ENCODE peak calls at places on chromosomes 13 and 19, in eight cellular contexts. One of them, this sample, is unnamed.

GRCh38 chr13:29577135-29578051 is 18.1 kb downstream of the SLC7A1 start:
- DNase-seq in GM10248: no peak
- DNase-seq in uterus: no peak
- DNase-seq in K562: no peak
- DNase-seq in GM06990: no peak
- DNase-seq in nephron progenitor cell: no peak
- DNase-seq in A673: no peak
- DNase-seq in testis: no peak
- DNase-seq in this sample: no peak

GRCh38 chr19:34838753-34839431 is 65.9 kb upstream of the ZNF599 start:
- DNase-seq in A673: peak; percentile 11
- DNase-seq in GM10248: no peak
- DNase-seq in K562: no peak
- DNase-seq in nephron progenitor cell: peak; percentile 43
- DNase-seq in testis: peak; percentile 33
- DNase-seq in uterus: no peak
- DNase-seq in GM06990: no peak
- DNase-seq in this sample: no peak

GRCh38 chr19:2305424-2305823 is 2.5 kb downstream of the LINGO3 start:
- DNase-seq in A673: no peak
- DNase-seq in GM10248: no peak
- DNase-seq in K562: no peak
- DNase-seq in GM06990: no peak
- DNase-seq in testis: no peak
- DNase-seq in nephron progenitor cell: no peak
- DNase-seq in uterus: no peak
- DNase-seq in this sample: no peak

GRCh38 chr19:44232867-44233266 is 20.5 kb downstream of the ZNF227 start:
- DNase-seq in GM06990: no peak
- DNase-seq in uterus: no peak
- DNase-seq in A673: no peak
- DNase-seq in GM10248: no peak
- DNase-seq in nephron progenitor cell: no peak
- DNase-seq in testis: no peak
- DNase-seq in K562: no peak
- DNase-seq in this sample: no peak

GRCh38 chr19:47518139-47518538 is 3.3 kb upstream of the NAPA start:
- DNase-seq in A673: no peak
- DNase-seq in K562: no peak
- DNase-seq in testis: no peak
- DNase-seq in GM06990: peak; percentile 77
- DNase-seq in GM10248: peak; percentile 75
- DNase-seq in nephron progenitor cell: no peak
- DNase-seq in uterus: no peak
- DNase-seq in this sample: peak; percentile 78

GRCh38 chr13:99087130-99087953 is 109.5 kb upstream of the DOCK9 start:
- DNase-seq in testis: peak; percentile 95
- DNase-seq in uterus: peak; percentile 86
- DNase-seq in GM06990: peak; percentile 91
- DNase-seq in nephron progenitor cell: peak; percentile 91
- DNase-seq in K562: peak; percentile 91
- DNase-seq in GM10248: peak; percentile 97
- DNase-seq in A673: peak; percentile 89
- DNase-seq in this sample: peak; percentile 98

GRCh38 chr13:110911880-110912279 is 3.0 kb downstream of the ANKRD10 start:
- DNase-seq in K562: no peak
- DNase-seq in A673: no peak
- DNase-seq in GM10248: no peak
- DNase-seq in nephron progenitor cell: no peak
- DNase-seq in GM06990: no peak
- DNase-seq in testis: no peak
- DNase-seq in uterus: no peak
- DNase-seq in this sample: no peak

GRCh38 chr19:42628411-42629135 is 33.8 kb upstream of the CEACAM8 start:
- DNase-seq in GM06990: no peak
- DNase-seq in uterus: no peak
- DNase-seq in A673: no peak
- DNase-seq in nephron progenitor cell: no peak
- DNase-seq in K562: no peak
- DNase-seq in testis: no peak
- DNase-seq in GM10248: no peak
- DNase-seq in this sample: no peak

GRCh38 chr13:52067237-52067636 is 42.7 kb downstream of the UTP14C start:
- DNase-seq in uterus: no peak
- DNase-seq in A673: no peak
- DNase-seq in GM10248: no peak
- DNase-seq in GM06990: no peak
- DNase-seq in K562: peak; percentile 7
- DNase-seq in nephron progenitor cell: no peak
- DNase-seq in testis: peak; percentile 28
- DNase-seq in this sample: no peak

GRCh38 chr19:11453468-11454341 is 18.3 kb downstream of the PRKCSH start:
- DNase-seq in uterus: no peak
- DNase-seq in GM10248: peak; percentile 60
- DNase-seq in GM06990: no peak
- DNase-seq in K562: peak; percentile 70
- DNase-seq in testis: no peak
- DNase-seq in nephron progenitor cell: no peak
- DNase-seq in A673: peak; percentile 50
- DNase-seq in this sample: peak; percentile 74

GRCh38 chr19:11451942-11452813 is 16.7 kb downstream of the PRKCSH start:
- DNase-seq in GM06990: no peak
- DNase-seq in K562: peak; percentile 42
- DNase-seq in GM10248: peak; percentile 78
- DNase-seq in uterus: no peak
- DNase-seq in testis: no peak
- DNase-seq in A673: peak; percentile 40
- DNase-seq in nephron progenitor cell: no peak
- DNase-seq in this sample: peak; percentile 79

GRCh38 chr19:11451327-11451941 is 16.0 kb downstream of the PRKCSH start:
- DNase-seq in K562: peak; percentile 16
- DNase-seq in GM10248: no peak
- DNase-seq in GM06990: no peak
- DNase-seq in A673: no peak
- DNase-seq in nephron progenitor cell: no peak
- DNase-seq in testis: no peak
- DNase-seq in uterus: no peak
- DNase-seq in this sample: no peak

GRCh38 chr19:11450570-11451326 is 15.3 kb downstream of the PRKCSH start:
- DNase-seq in GM10248: peak; percentile 22
- DNase-seq in uterus: no peak
- DNase-seq in K562: peak; percentile 9
- DNase-seq in nephron progenitor cell: no peak
- DNase-seq in testis: no peak
- DNase-seq in GM06990: no peak
- DNase-seq in A673: no peak
- DNase-seq in this sample: peak; percentile 37

GRCh38 chr19:11452814-11453335 is 17.4 kb downstream of the PRKCSH start:
- DNase-seq in GM10248: no peak
- DNase-seq in testis: no peak
- DNase-seq in uterus: no peak
- DNase-seq in GM06990: no peak
- DNase-seq in A673: no peak
- DNase-seq in nephron progenitor cell: no peak
- DNase-seq in K562: peak; percentile 9
- DNase-seq in this sample: no peak
- TF ChIP-seq CTCF in GM10248: no peak
- TF ChIP-seq CTCF in testis: no peak
- TF ChIP-seq CTCF in uterus: no peak
- TF ChIP-seq CTCF in GM06990: no peak
- TF ChIP-seq CTCF in A673: no peak
- TF ChIP-seq CTCF in nephron progenitor cell: no peak
- TF ChIP-seq CTCF in K562: no peak
- TF ChIP-seq CTCF in this sample: no peak

GRCh38 chr13:86831084-86831483 is 840.1 kb upstream of the SLITRK5 start:
- DNase-seq in testis: no peak
- DNase-seq in GM06990: no peak
- DNase-seq in GM10248: no peak
- DNase-seq in nephron progenitor cell: no peak
- DNase-seq in A673: no peak
- DNase-seq in K562: no peak
- DNase-seq in uterus: no peak
- DNase-seq in this sample: no peak
- TF ChIP-seq CTCF in testis: no peak
- TF ChIP-seq CTCF in GM06990: no peak
- TF ChIP-seq CTCF in GM10248: no peak
- TF ChIP-seq CTCF in nephron progenitor cell: no peak
- TF ChIP-seq CTCF in A673: no peak
- TF ChIP-seq CTCF in K562: no peak
- TF ChIP-seq CTCF in uterus: no peak
- TF ChIP-seq CTCF in this sample: no peak

DNA sequence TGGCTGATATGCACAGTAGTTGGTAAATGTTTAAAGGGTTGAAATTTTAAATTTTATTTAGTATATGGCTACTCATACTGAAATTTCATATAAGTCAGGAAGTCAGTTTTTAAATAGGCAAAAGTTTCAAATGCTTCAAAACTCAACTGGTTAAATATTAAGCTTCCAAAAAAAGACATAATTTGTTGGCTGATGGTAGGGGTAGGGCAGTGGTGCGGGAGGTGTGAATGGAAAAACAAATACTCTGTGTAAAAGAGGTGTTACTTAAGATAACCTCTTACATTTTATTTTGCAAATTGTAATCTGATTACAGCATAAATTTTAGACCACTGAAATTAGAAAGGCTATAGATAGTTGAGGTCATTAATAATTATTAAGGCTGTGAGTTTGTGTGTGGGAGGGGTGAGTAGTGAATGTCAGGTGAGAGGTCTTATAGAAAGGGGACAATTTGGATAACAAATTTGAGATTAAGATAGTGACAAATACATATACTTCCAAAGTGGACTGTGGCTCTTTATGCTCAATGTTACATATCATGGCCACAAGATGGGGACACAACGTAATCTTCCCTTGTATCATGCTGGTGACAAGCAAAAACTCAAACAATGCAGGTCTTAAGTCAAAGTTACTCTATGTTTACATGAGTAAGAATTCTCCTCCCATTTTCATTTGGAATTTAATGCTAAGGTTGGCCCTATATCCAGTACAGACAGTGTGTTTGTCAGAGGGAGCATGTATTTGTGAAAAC is 36.6 kb upstream of the OXGR1 start:
- DNase-seq in nephron progenitor cell: no peak
- DNase-seq in uterus: no peak
- DNase-seq in K562: peak; percentile 7
- DNase-seq in GM10248: peak; percentile 17
- DNase-seq in GM06990: no peak
- DNase-seq in testis: peak; percentile 20
- DNase-seq in A673: peak; percentile 56
- DNase-seq in this sample: peak; percentile 40
- TF ChIP-seq CTCF in nephron progenitor cell: peak; percentile 32
- TF ChIP-seq CTCF in uterus: no peak
- TF ChIP-seq CTCF in K562: peak; percentile 1
- TF ChIP-seq CTCF in GM10248: no peak
- TF ChIP-seq CTCF in GM06990: peak; percentile 13
- TF ChIP-seq CTCF in testis: no peak
- TF ChIP-seq CTCF in A673: peak; percentile 52
- TF ChIP-seq CTCF in this sample: no peak

DNA sequence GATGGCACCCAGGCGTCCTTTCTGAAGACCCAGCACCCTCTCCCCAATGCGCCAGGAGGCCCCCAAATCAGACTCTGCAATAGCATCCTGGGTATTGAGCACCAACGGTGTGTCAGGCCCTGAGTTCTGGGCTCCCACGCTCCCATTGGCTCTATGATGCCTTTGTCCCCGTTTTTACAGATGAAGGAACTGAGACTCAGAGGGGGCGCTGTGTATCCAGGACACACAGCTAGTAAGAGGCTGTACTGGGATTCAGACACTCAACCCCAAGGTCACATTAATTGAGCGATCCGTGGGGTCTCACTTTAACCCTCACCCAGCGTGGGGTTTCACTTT is 42.5 kb downstream of the CYP4F22 start:
- DNase-seq in A673: no peak
- DNase-seq in uterus: no peak
- DNase-seq in nephron progenitor cell: no peak
- DNase-seq in K562: peak; percentile 24
- DNase-seq in testis: peak; percentile 28
- DNase-seq in GM06990: no peak
- DNase-seq in GM10248: no peak
- DNase-seq in this sample: peak; percentile 45
- TF ChIP-seq CTCF in A673: no peak
- TF ChIP-seq CTCF in uterus: no peak
- TF ChIP-seq CTCF in nephron progenitor cell: no peak
- TF ChIP-seq CTCF in K562: no peak
- TF ChIP-seq CTCF in testis: no peak
- TF ChIP-seq CTCF in GM06990: peak; percentile 18
- TF ChIP-seq CTCF in GM10248: no peak
- TF ChIP-seq CTCF in this sample: no peak

GRCh38 chr13:102657630-102658029 is 37.2 kb downstream of the METTL21C start:
- DNase-seq in testis: no peak
- DNase-seq in GM06990: no peak
- DNase-seq in K562: no peak
- DNase-seq in uterus: no peak
- DNase-seq in GM10248: no peak
- DNase-seq in nephron progenitor cell: no peak
- DNase-seq in A673: no peak
- DNase-seq in this sample: no peak
- TF ChIP-seq CTCF in testis: no peak
- TF ChIP-seq CTCF in GM06990: no peak
- TF ChIP-seq CTCF in K562: no peak
- TF ChIP-seq CTCF in uterus: no peak
- TF ChIP-seq CTCF in GM10248: no peak
- TF ChIP-seq CTCF in nephron progenitor cell: peak; percentile 15
- TF ChIP-seq CTCF in A673: peak; percentile 28
- TF ChIP-seq CTCF in this sample: no peak

GRCh38 chr19:5567360-5567970 is at the start of gene TINCR:
- DNase-seq in nephron progenitor cell: peak; percentile 70
- DNase-seq in testis: no peak
- DNase-seq in uterus: no peak
- DNase-seq in GM06990: no peak
- DNase-seq in GM10248: no peak
- DNase-seq in A673: peak; percentile 57
- DNase-seq in K562: no peak
- DNase-seq in this sample: no peak
- TF ChIP-seq CTCF in nephron progenitor cell: peak; percentile 26
- TF ChIP-seq CTCF in testis: no peak
- TF ChIP-seq CTCF in uterus: no peak
- TF ChIP-seq CTCF in GM06990: no peak
- TF ChIP-seq CTCF in GM10248: no peak
- TF ChIP-seq CTCF in A673: peak; percentile 30
- TF ChIP-seq CTCF in K562: no peak
- TF ChIP-seq CTCF in this sample: no peak

DNA sequence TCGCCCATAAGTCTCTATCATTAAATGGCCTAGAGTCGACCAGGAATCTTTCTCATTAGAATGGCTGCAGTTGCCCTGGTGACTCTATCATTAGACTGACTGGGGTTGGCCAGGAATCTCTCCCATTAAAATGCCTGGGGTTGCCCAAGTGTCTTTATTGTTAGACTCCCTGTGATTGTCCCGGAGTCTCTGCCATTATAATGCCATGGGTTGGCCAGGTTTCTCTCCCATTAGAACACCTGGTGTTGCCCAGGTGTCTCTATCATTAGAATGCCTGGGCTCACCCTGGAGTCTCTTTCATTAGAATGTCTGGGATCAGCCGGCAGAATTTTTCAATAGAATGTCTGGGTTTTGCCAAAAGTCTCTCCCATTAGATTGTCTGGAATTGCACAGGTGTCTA is 1459.3 kb downstream of the UQCRFS1 start:
- DNase-seq in A673: no peak
- DNase-seq in GM10248: no peak
- DNase-seq in nephron progenitor cell: no peak
- DNase-seq in testis: no peak
- DNase-seq in GM06990: no peak
- DNase-seq in K562: no peak
- DNase-seq in uterus: no peak
- DNase-seq in this sample: no peak
- TF ChIP-seq CTCF in A673: no peak
- TF ChIP-seq CTCF in GM10248: no peak
- TF ChIP-seq CTCF in nephron progenitor cell: no peak
- TF ChIP-seq CTCF in testis: no peak
- TF ChIP-seq CTCF in GM06990: no peak
- TF ChIP-seq CTCF in K562: no peak
- TF ChIP-seq CTCF in uterus: no peak
- TF ChIP-seq CTCF in this sample: no peak

This sample was measured in GM13976.